ENCODE peak calls at places on chromosomes 4 and X, in six cellular contexts. P is HTR-8/SVneo; C is SJCRH30; E is GM13977; S is stimulated activated CD4-positive, alpha-beta T cell treated with anti-CD3 and anti-CD28 coated beads, Interleukin-15, amount 100 ng/mL, for 24 hours; X is esophagus squamous epithelium. M is an unnamed sample.

GRCh38 chr4:123412700-123413512 is 16.3 kb downstream of the SPRY1 start:
- DNase-seq in C (peak), S (no peak), P (no peak), E (no peak), X (no peak), M (no peak)

GRCh38 chr4:159855731-159856130 is 752.9 kb downstream of the RAPGEF2 start:
- DNase-seq in E (no peak), X (no peak), P (no peak), S (no peak), C (no peak), M (no peak)

GRCh38 chr4:186728631-186729271 is 5.1 kb upstream of the FAT1 start:
- DNase-seq in P (no peak), C (no peak), X (no peak), S (no peak), E (no peak), M (no peak)

GRCh38 chr4:116872941-116873340 is 212.4 kb downstream of the TRAM1L1 start:
- DNase-seq in P (no peak), X (no peak), C (no peak), E (no peak), S (no peak), M (no peak)

GRCh38 chr4:155807021-155807420 is 48.2 kb downstream of the GUCY1B1 start:
- DNase-seq in S (no peak), C (peak), E (no peak), X (no peak), P (no peak), M (no peak)

GRCh38 chrX:45803383-45803921 is 602.8 kb upstream of the DIPK2B start:
- DNase-seq in S (peak), C (no peak), X (no peak), E (no peak), P (peak), M (no peak)

GRCh38 chrX:40845331-40845911 is 110.1 kb upstream of the MED14 start:
- DNase-seq in X (no peak), S (no peak), P (peak), E (no peak), C (no peak), M (no peak)

GRCh38 chr4:163681208-163681821 is 186.8 kb downstream of the TMA16 start:
- DNase-seq in S (peak), C (peak), P (no peak), E (peak), X (no peak), M (no peak)

GRCh38 chrX:100710816-100711215 is 21.1 kb downstream of the SYTL4 start:
- DNase-seq in S (no peak), C (no peak), E (no peak), X (no peak), P (no peak), M (no peak)

GRCh38 chr4:156959298-156959702 is 12.3 kb downstream of the PDGFC start:
- DNase-seq in E (no peak), X (no peak), S (no peak), C (no peak), P (no peak), M (no peak)

GRCh38 chr4:174604198-174604597 is 81.9 kb upstream of the HPGD start:
- DNase-seq in P (no peak), X (no peak), S (no peak), E (no peak), C (no peak), M (no peak)

M was measured in GM12878.